ENCODE peak calls at places on chromosome 14, in six cellular contexts. One of them, this sample, is unnamed.

GRCh38 chr14:57692671-57693070 is 173.2 kb downstream of the SLC35F4 start:
- DNase-seq in HepG2: peak
- DNase-seq in GM12878: no peak
- DNase-seq in activated CD4-positive, alpha-beta T cell treated with anti-CD3 and anti-CD28 coated beads, Interleukin-2, amount 10 ng/mL, durations not matched to agents 7 days and 5 days: no peak
- DNase-seq in GM12892: no peak
- DNase-seq in lung: no peak
- DNase-seq in this sample: peak

GRCh38 chr14:28242895-28243294 is 523.7 kb upstream of the FOXG1 start:
- DNase-seq in HepG2: no peak
- DNase-seq in GM12878: no peak
- DNase-seq in activated CD4-positive, alpha-beta T cell treated with anti-CD3 and anti-CD28 coated beads, Interleukin-2, amount 10 ng/mL, durations not matched to agents 7 days and 5 days: no peak
- DNase-seq in GM12892: no peak
- DNase-seq in lung: no peak
- DNase-seq in this sample: peak

GRCh38 chr14:74258705-74259035 is 19.4 kb downstream of the VSX2 start:
- DNase-seq in HepG2: no peak
- DNase-seq in GM12878: no peak
- DNase-seq in activated CD4-positive, alpha-beta T cell treated with anti-CD3 and anti-CD28 coated beads, Interleukin-2, amount 10 ng/mL, durations not matched to agents 7 days and 5 days: no peak
- DNase-seq in GM12892: no peak
- DNase-seq in lung: no peak
- DNase-seq in this sample: no peak

GRCh38 chr14:93720981-93721483 is 67.3 kb downstream of the PRIMA1 start:
- DNase-seq in HepG2: no peak
- DNase-seq in GM12878: no peak
- DNase-seq in activated CD4-positive, alpha-beta T cell treated with anti-CD3 and anti-CD28 coated beads, Interleukin-2, amount 10 ng/mL, durations not matched to agents 7 days and 5 days: no peak
- DNase-seq in GM12892: no peak
- DNase-seq in lung: no peak
- DNase-seq in this sample: no peak

GRCh38 chr14:36356862-36357261 is 36.4 kb upstream of the MBIP start:
- DNase-seq in HepG2: no peak
- DNase-seq in GM12878: no peak
- DNase-seq in activated CD4-positive, alpha-beta T cell treated with anti-CD3 and anti-CD28 coated beads, Interleukin-2, amount 10 ng/mL, durations not matched to agents 7 days and 5 days: no peak
- DNase-seq in GM12892: no peak
- DNase-seq in lung: no peak
- DNase-seq in this sample: no peak

GRCh38 chr14:102878970-102879460 is 43.4 kb upstream of the AMN start:
- DNase-seq in HepG2: peak
- DNase-seq in GM12878: no peak
- DNase-seq in activated CD4-positive, alpha-beta T cell treated with anti-CD3 and anti-CD28 coated beads, Interleukin-2, amount 10 ng/mL, durations not matched to agents 7 days and 5 days: no peak
- DNase-seq in GM12892: no peak
- DNase-seq in lung: peak
- DNase-seq in this sample: no peak

GRCh38 chr14:56136571-56137498 is 18.6 kb downstream of the PELI2 start:
- DNase-seq in HepG2: no peak
- DNase-seq in GM12878: no peak
- DNase-seq in activated CD4-positive, alpha-beta T cell treated with anti-CD3 and anti-CD28 coated beads, Interleukin-2, amount 10 ng/mL, durations not matched to agents 7 days and 5 days: no peak
- DNase-seq in GM12892: no peak
- DNase-seq in lung: no peak
- DNase-seq in this sample: no peak

GRCh38 chr14:33376510-33376909 is 437.8 kb downstream of the NPAS3 start:
- DNase-seq in HepG2: no peak
- DNase-seq in GM12878: no peak
- DNase-seq in activated CD4-positive, alpha-beta T cell treated with anti-CD3 and anti-CD28 coated beads, Interleukin-2, amount 10 ng/mL, durations not matched to agents 7 days and 5 days: no peak
- DNase-seq in GM12892: no peak
- DNase-seq in lung: no peak
- DNase-seq in this sample: no peak

GRCh38 chr14:21612324-21612723 is 22.4 kb downstream of the OR10G2 start:
- DNase-seq in HepG2: no peak
- DNase-seq in GM12878: peak
- DNase-seq in activated CD4-positive, alpha-beta T cell treated with anti-CD3 and anti-CD28 coated beads, Interleukin-2, amount 10 ng/mL, durations not matched to agents 7 days and 5 days: no peak
- DNase-seq in GM12892: no peak
- DNase-seq in lung: no peak
- DNase-seq in this sample: no peak

GRCh38 chr14:74893614-74894091 is 11.9 kb downstream of the DLST start:
- DNase-seq in HepG2: no peak
- DNase-seq in GM12878: peak
- DNase-seq in activated CD4-positive, alpha-beta T cell treated with anti-CD3 and anti-CD28 coated beads, Interleukin-2, amount 10 ng/mL, durations not matched to agents 7 days and 5 days: no peak
- DNase-seq in GM12892: no peak
- DNase-seq in lung: no peak
- DNase-seq in this sample: no peak

GRCh38 chr14:67241416-67242362 is at the start of gene PALS1:
- DNase-seq in HepG2: peak
- DNase-seq in GM12878: peak
- DNase-seq in activated CD4-positive, alpha-beta T cell treated with anti-CD3 and anti-CD28 coated beads, Interleukin-2, amount 10 ng/mL, durations not matched to agents 7 days and 5 days: peak
- DNase-seq in GM12892: peak
- DNase-seq in lung: peak
- DNase-seq in this sample: peak

GRCh38 chr14:100904307-100905019 is 941 bp upstream of the RTL1 start:
- DNase-seq in HepG2: no peak
- DNase-seq in GM12878: no peak
- DNase-seq in activated CD4-positive, alpha-beta T cell treated with anti-CD3 and anti-CD28 coated beads, Interleukin-2, amount 10 ng/mL, durations not matched to agents 7 days and 5 days: no peak
- DNase-seq in GM12892: no peak
- DNase-seq in lung: peak
- DNase-seq in this sample: no peak

GRCh38 chr14:32524609-32525391 is 195.7 kb downstream of the AKAP6 start:
- DNase-seq in HepG2: no peak
- DNase-seq in GM12878: no peak
- DNase-seq in activated CD4-positive, alpha-beta T cell treated with anti-CD3 and anti-CD28 coated beads, Interleukin-2, amount 10 ng/mL, durations not matched to agents 7 days and 5 days: no peak
- DNase-seq in GM12892: no peak
- DNase-seq in lung: no peak
- DNase-seq in this sample: no peak

GRCh38 chr14:71209888-71210287 is 302.6 kb downstream of the PCNX1 start:
- DNase-seq in HepG2: no peak
- DNase-seq in GM12878: no peak
- DNase-seq in activated CD4-positive, alpha-beta T cell treated with anti-CD3 and anti-CD28 coated beads, Interleukin-2, amount 10 ng/mL, durations not matched to agents 7 days and 5 days: no peak
- DNase-seq in GM12892: no peak
- DNase-seq in lung: no peak
- DNase-seq in this sample: no peak

GRCh38 chr14:55117816-55118441 is 11.1 kb upstream of the LGALS3 start:
- DNase-seq in HepG2: no peak
- DNase-seq in GM12878: no peak
- DNase-seq in activated CD4-positive, alpha-beta T cell treated with anti-CD3 and anti-CD28 coated beads, Interleukin-2, amount 10 ng/mL, durations not matched to agents 7 days and 5 days: no peak
- DNase-seq in GM12892: no peak
- DNase-seq in lung: no peak
- DNase-seq in this sample: no peak

GRCh38 chr14:94888108-94888507 is 118.2 kb upstream of the GSC start:
- DNase-seq in HepG2: no peak
- DNase-seq in GM12878: no peak
- DNase-seq in activated CD4-positive, alpha-beta T cell treated with anti-CD3 and anti-CD28 coated beads, Interleukin-2, amount 10 ng/mL, durations not matched to agents 7 days and 5 days: no peak
- DNase-seq in GM12892: no peak
- DNase-seq in lung: no peak
- DNase-seq in this sample: no peak

GRCh38 chr14:102966681-102967505 is 44.4 kb downstream of the AMN start:
- DNase-seq in HepG2: no peak
- DNase-seq in GM12878: no peak
- DNase-seq in activated CD4-positive, alpha-beta T cell treated with anti-CD3 and anti-CD28 coated beads, Interleukin-2, amount 10 ng/mL, durations not matched to agents 7 days and 5 days: no peak
- DNase-seq in GM12892: no peak
- DNase-seq in lung: no peak
- DNase-seq in this sample: no peak

GRCh38 chr14:76810953-76811400 is 1.7 kb downstream of the ANGEL1 start:
- DNase-seq in HepG2: peak
- DNase-seq in GM12878: no peak
- DNase-seq in activated CD4-positive, alpha-beta T cell treated with anti-CD3 and anti-CD28 coated beads, Interleukin-2, amount 10 ng/mL, durations not matched to agents 7 days and 5 days: peak
- DNase-seq in GM12892: no peak
- DNase-seq in lung: no peak
- DNase-seq in this sample: peak

GRCh38 chr14:101235042-101235871 is 326.0 kb upstream of the DIO3 start:
- DNase-seq in HepG2: peak
- DNase-seq in GM12878: no peak
- DNase-seq in activated CD4-positive, alpha-beta T cell treated with anti-CD3 and anti-CD28 coated beads, Interleukin-2, amount 10 ng/mL, durations not matched to agents 7 days and 5 days: peak
- DNase-seq in GM12892: no peak
- DNase-seq in lung: peak
- DNase-seq in this sample: peak

GRCh38 chr14:38016497-38016896 is 191.2 kb upstream of the SSTR1 start:
- DNase-seq in HepG2: peak
- DNase-seq in GM12878: no peak
- DNase-seq in activated CD4-positive, alpha-beta T cell treated with anti-CD3 and anti-CD28 coated beads, Interleukin-2, amount 10 ng/mL, durations not matched to agents 7 days and 5 days: no peak
- DNase-seq in GM12892: no peak
- DNase-seq in lung: no peak
- DNase-seq in this sample: no peak

GRCh38 chr14:89011327-89011726 is 186.9 kb downstream of the TTC8 start:
- DNase-seq in HepG2: no peak
- DNase-seq in GM12878: no peak
- DNase-seq in activated CD4-positive, alpha-beta T cell treated with anti-CD3 and anti-CD28 coated beads, Interleukin-2, amount 10 ng/mL, durations not matched to agents 7 days and 5 days: no peak
- DNase-seq in GM12892: no peak
- DNase-seq in lung: no peak
- DNase-seq in this sample: no peak

GRCh38 chr14:67680121-67680602 is 5.7 kb upstream of the VTI1B start:
- DNase-seq in HepG2: no peak
- DNase-seq in GM12878: peak
- DNase-seq in activated CD4-positive, alpha-beta T cell treated with anti-CD3 and anti-CD28 coated beads, Interleukin-2, amount 10 ng/mL, durations not matched to agents 7 days and 5 days: peak
- DNase-seq in GM12892: peak
- DNase-seq in lung: no peak
- DNase-seq in this sample: no peak

GRCh38 chr14:80315681-80316080 is 104.4 kb upstream of the DIO2 start:
- DNase-seq in HepG2: no peak
- DNase-seq in GM12878: no peak
- DNase-seq in activated CD4-positive, alpha-beta T cell treated with anti-CD3 and anti-CD28 coated beads, Interleukin-2, amount 10 ng/mL, durations not matched to agents 7 days and 5 days: no peak
- DNase-seq in GM12892: no peak
- DNase-seq in lung: no peak
- DNase-seq in this sample: no peak

GRCh38 chr14:90061849-90062794 is at the start of gene KCNK13:
- DNase-seq in HepG2: no peak
- DNase-seq in GM12878: no peak
- DNase-seq in activated CD4-positive, alpha-beta T cell treated with anti-CD3 and anti-CD28 coated beads, Interleukin-2, amount 10 ng/mL, durations not matched to agents 7 days and 5 days: peak
- DNase-seq in GM12892: peak
- DNase-seq in lung: no peak
- DNase-seq in this sample: peak

GRCh38 chr14:94885481-94886155 is 115.7 kb upstream of the GSC start:
- DNase-seq in HepG2: no peak
- DNase-seq in GM12878: no peak
- DNase-seq in activated CD4-positive, alpha-beta T cell treated with anti-CD3 and anti-CD28 coated beads, Interleukin-2, amount 10 ng/mL, durations not matched to agents 7 days and 5 days: no peak
- DNase-seq in GM12892: no peak
- DNase-seq in lung: no peak
- DNase-seq in this sample: no peak

GRCh38 chr14:100147181-100147631 is 12.2 kb downstream of the DEGS2 start:
- DNase-seq in HepG2: no peak
- DNase-seq in GM12878: no peak
- DNase-seq in activated CD4-positive, alpha-beta T cell treated with anti-CD3 and anti-CD28 coated beads, Interleukin-2, amount 10 ng/mL, durations not matched to agents 7 days and 5 days: peak
- DNase-seq in GM12892: peak
- DNase-seq in lung: no peak
- DNase-seq in this sample: no peak